ENCODE peak calls at places on chromosomes 12 and 14, in eight cellular contexts. T is AG08396; R is stromal cell of bone marrow; O is NCI-H510A; U is Karpas-422; S is non-pigmented ciliary epithelial cell; J is naive thymus-derived CD4-positive, alpha-beta T cell; E is H1. W is an unnamed sample.
A peak's percentile ranks its signal among the peaks of the same experiment; 100 is the strongest.

GRCh38 chr14:105092912-105093425 is 27.7 kb upstream of the GPR132 start:
- DNase-seq in J (peak; percentile 79), O (no peak), E (no peak), S (no peak), R (no peak), U (no peak), T (peak; percentile 93), W (no peak)

GRCh38 chr12:117679776-117680175 is 289.0 kb downstream of the KSR2 start:
- DNase-seq in T (no peak), O (no peak), R (no peak), S (no peak), E (no peak), J (no peak), U (no peak), W (no peak)

GRCh38 chr14:78316058-78316457 is 145.9 kb downstream of the NRXN3 start:
- DNase-seq in E (no peak), T (no peak), O (no peak), J (no peak), R (no peak), S (no peak), U (no peak), W (no peak)

GRCh38 chr12:131082795-131083194 is 129.1 kb downstream of the ADGRD1 start:
- DNase-seq in U (no peak), E (no peak), T (no peak), R (no peak), J (no peak), S (no peak), O (no peak), W (no peak)

GRCh38 chr14:32567543-32568384 is 238.7 kb downstream of the AKAP6 start:
- DNase-seq in S (peak; percentile 20), R (no peak), U (no peak), J (no peak), T (peak; percentile 34), O (no peak), E (no peak), W (no peak)

GRCh38 chr12:95096852-95097251 is 23.4 kb upstream of the NR2C1 start:
- DNase-seq in T (no peak), S (no peak), J (no peak), R (no peak), O (no peak), U (no peak), E (no peak), W (no peak)

GRCh38 chr14:41570415-41571155 is 36.1 kb upstream of the LRFN5 start:
- DNase-seq in O (peak; percentile 7), U (no peak), R (no peak), E (no peak), S (no peak), T (no peak), J (no peak), W (no peak)

GRCh38 chr12:70157099-70157498 is 86.1 kb upstream of the CNOT2 start:
- DNase-seq in E (no peak), R (no peak), U (no peak), T (no peak), J (no peak), S (no peak), O (no peak), W (no peak)

GRCh38 chr12:57240926-57241555 is 9.9 kb downstream of the STAC3 start:
- DNase-seq in T (peak; percentile 50), S (no peak), E (no peak), O (no peak), R (no peak), U (peak; percentile 77), J (no peak), W (no peak)

GRCh38 chr12:7460375-7461259 is 16.7 kb upstream of the CD163L1 start:
- DNase-seq in U (peak; percentile 83), T (peak; percentile 64), S (peak; percentile 5), J (peak; percentile 35), E (peak; percentile 53), O (no peak), R (peak; percentile 28), W (no peak)

GRCh38 chr12:131357152-131357747 is 353.6 kb upstream of the SFSWAP start:
- DNase-seq in J (no peak), O (no peak), E (no peak), R (no peak), U (no peak), T (no peak), S (no peak), W (no peak)

W was measured in AG04450.